ENCODE peak calls at places on chromosomes 7 and 10, in six cellular contexts. N, V, U, F, T and E are unnamed samples.

GRCh38 chr10:124077216-124077615 is 16.2 kb downstream of the CHST15 start:
- DNase-seq in N (no peak), V (no peak), U (no peak), F (no peak), T (no peak), E (no peak)

GRCh38 chr7:11346312-11346711 is 372.6 kb downstream of the PHF14 start:
- DNase-seq in N (no peak), V (no peak), U (no peak), F (no peak), T (no peak), E (no peak)

GRCh38 chr10:59177031-59177861 is 803 bp downstream of the PHYHIPL start:
- DNase-seq in N (peak; percentile 2), V (no peak), U (peak; percentile 91), F (no peak), T (no peak), E (peak; percentile 91)

GRCh38 chr7:32670105-32670504 is 174.8 kb downstream of the AVL9 start:
- DNase-seq in N (no peak), V (no peak), U (peak; percentile 46), F (peak; percentile 84), T (no peak), E (peak; percentile 78)

GRCh38 chr7:99563650-99564049 is 5.2 kb downstream of the ZNF655 start:
- DNase-seq in N (no peak), V (no peak), U (peak; percentile 90), F (no peak), T (no peak), E (peak; percentile 89)

GRCh38 chr10:76190871-76191270 is 759.4 kb downstream of the LRMDA start:
- DNase-seq in N (no peak), V (no peak), U (no peak), F (no peak), T (no peak), E (peak; percentile 31)

GRCh38 chr10:76582536-76582935 is 1055.1 kb downstream of the KCNMA1 start:
- DNase-seq in N (no peak), V (no peak), U (peak; percentile 20), F (no peak), T (no peak), E (no peak)

GRCh38 chr10:48946891-48947500 is 7.4 kb upstream of the LRRC18 start:
- DNase-seq in N (no peak), V (no peak), U (no peak), F (no peak), T (no peak), E (peak; percentile 6)

GRCh38 chr7:105594034-105594433 is 12.7 kb upstream of the EFCAB10 start:
- DNase-seq in N (no peak), V (no peak), U (peak; percentile 30), F (no peak), T (peak; percentile 50), E (no peak)

GRCh38 chr10:72087392-72087968 is 871 bp downstream of the SPOCK2 start:
- DNase-seq in N (no peak), V (no peak), U (no peak), F (no peak), T (no peak), E (no peak)

GRCh38 chr7:69804962-69805361 is 206.7 kb downstream of the AUTS2 start:
- DNase-seq in N (no peak), V (no peak), U (no peak), F (no peak), T (no peak), E (no peak)

GRCh38 chr7:66779669-66780408 is 39.3 kb downstream of the RABGEF1 start:
- DNase-seq in N (no peak), V (no peak), U (peak; percentile 82), F (no peak), T (no peak), E (no peak)

GRCh38 chr7:22776964-22777363 is 45.7 kb downstream of the TOMM7 start:
- DNase-seq in N (no peak), V (no peak), U (no peak), F (no peak), T (no peak), E (no peak)

GRCh38 chr10:16520900-16521299 is 779 bp downstream of the C1QL3 start:
- DNase-seq in N (no peak), V (no peak), U (peak; percentile 55), F (no peak), T (no peak), E (peak; percentile 9)

GRCh38 chr10:16519250-16519907 is 2.3 kb downstream of the C1QL3 start:
- DNase-seq in N (no peak), V (no peak), U (no peak), F (no peak), T (no peak), E (peak; percentile 4)

GRCh38 chr10:16519908-16520861 is 1.5 kb downstream of the C1QL3 start:
- DNase-seq in N (no peak), V (no peak), U (peak; percentile 23), F (no peak), T (no peak), E (no peak)

GRCh38 chr10:16518822-16519221 is 2.9 kb downstream of the C1QL3 start:
- DNase-seq in N (no peak), V (no peak), U (no peak), F (no peak), T (no peak), E (no peak)

GRCh38 chr10:16521311-16522016 is at the start of gene C1QL3:
- DNase-seq in N (no peak), V (no peak), U (peak; percentile 64), F (no peak), T (no peak), E (peak; percentile 34)
- TF ChIP-seq EZH2 in N (no peak), V (no peak), U (no peak), F (no peak), T (no peak), E (peak; percentile 4)

DNA sequence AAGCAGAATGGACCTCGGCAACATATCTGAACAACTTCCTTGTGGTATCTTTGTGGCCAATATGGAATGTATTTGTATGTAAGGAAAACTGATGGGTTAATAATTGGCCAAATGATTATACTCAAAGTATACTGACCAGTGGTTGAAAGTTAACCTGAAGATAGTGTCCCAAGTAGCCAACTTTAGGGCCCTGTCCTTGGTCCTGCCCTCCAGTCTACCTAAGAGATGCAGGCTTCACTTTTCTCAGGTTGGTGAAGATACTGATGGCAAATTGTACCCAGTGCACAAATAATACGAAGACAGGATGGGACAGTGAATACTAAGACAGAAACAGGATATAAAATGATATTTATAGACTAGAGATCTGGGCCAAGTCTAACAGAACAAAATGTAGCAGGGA is 109.2 kb downstream of the SORCS3 start:
- DNase-seq in N (no peak), V (no peak), U (no peak), F (no peak), T (no peak), E (no peak)
- H3K4me3 ChIP-seq in N (no peak overlapping the region), V (no peak overlapping the region), U (no peak overlapping the region), F (no peak overlapping the region), T (no peak overlapping the region), E (no peak overlapping the region)

DNA sequence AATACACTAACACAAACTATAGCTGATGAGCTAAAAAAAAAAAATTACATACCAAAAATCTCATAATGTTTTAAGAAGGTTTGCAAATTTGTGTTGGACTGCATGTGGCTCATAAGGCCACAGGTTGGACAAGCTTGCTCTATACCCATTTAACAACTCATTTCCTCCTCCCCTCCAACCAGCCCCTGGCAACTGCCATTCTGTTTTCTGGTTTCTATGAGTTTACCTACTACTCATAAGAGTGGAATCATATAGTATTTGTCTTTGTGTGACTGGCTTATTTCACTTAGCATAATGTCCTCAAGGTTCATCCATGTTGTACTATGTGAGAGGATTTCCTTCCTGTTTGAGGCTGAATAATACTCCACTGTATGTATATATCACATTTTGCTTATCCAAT is 100.4 kb upstream of the ARHGAP21 start:
- DNase-seq in N (no peak), V (no peak), U (peak; percentile 4), F (no peak), T (no peak), E (no peak)
- H3K4me1 ChIP-seq in N (peaks cover 57% of the 10 kb centered on the region), V (no peaks in the 10 kb centered on the region), U (peaks cover 32% of the 10 kb centered on the region), F (peaks cover 34% of the 10 kb centered on the region), T (peaks cover 3% of the 10 kb centered on the region), E (peaks cover 2% of the 10 kb centered on the region)

GRCh38 chr7:50783304-50783703 is 608 bp upstream of the GRB10 start:
- DNase-seq in N (no peak), V (no peak), U (no peak), F (no peak), T (no peak), E (no peak)
- TF ChIP-seq EZH2 in N (peak; percentile 47), V (no peak), U (no peak), F (no peak), T (no peak), E (no peak)

GRCh38 chr7:16645593-16646426 is at the start of the genes ANKMY2 and BZW2:
- DNase-seq in N (peak; percentile 54), V (peak; percentile 40), U (peak; percentile 99), F (peak; percentile 90), T (peak; percentile 98), E (peak; percentile 97)
- H3K4me3 ChIP-seq in N (peak within 1 kb of the TSS; percentile 96), V (peak within 1 kb of the TSS; percentile 61), U (peak within 1 kb of the TSS; percentile 96), F (peak within 1 kb of the TSS; percentile 85), T (peak within 1 kb of the TSS; percentile 96), E (peak within 1 kb of the TSS; percentile 82)

GRCh38 chr10:103463456-103463855 is 4.8 kb upstream of the CALHM1 start:
- DNase-seq in N (no peak), V (no peak), U (peak; percentile 44), F (no peak), T (no peak), E (peak; percentile 14)

GRCh38 chr10:103470755-103471653 is 8.0 kb downstream of the CALHM3 start:
- DNase-seq in N (no peak), V (peak; percentile 95), U (no peak), F (no peak), T (peak; percentile 91), E (peak; percentile 62)

GRCh38 chr10:103466734-103467133 is 8.0 kb upstream of the CALHM1 start:
- DNase-seq in N (no peak), V (no peak), U (no peak), F (no peak), T (no peak), E (no peak)

GRCh38 chr10:103465411-103466179 is 6.9 kb upstream of the CALHM1 start:
- DNase-seq in N (no peak), V (no peak), U (no peak), F (no peak), T (no peak), E (no peak)

GRCh38 chr10:103467391-103467790 is 8.7 kb upstream of the CALHM1 start:
- DNase-seq in N (no peak), V (peak; percentile 90), U (no peak), F (no peak), T (no peak), E (no peak)
- H3K4me1 ChIP-seq in N (peaks cover 3% of the 10 kb centered on the region), V (peaks cover 68% of the 10 kb centered on the region), U (no peaks in the 10 kb centered on the region), F (peaks cover 15% of the 10 kb centered on the region), T (peaks cover 16% of the 10 kb centered on the region), E (peaks cover 2% of the 10 kb centered on the region)